ENCODE peak calls at places on chromosome 21, in seven cellular contexts. R, L, U, J, B, F and C are unnamed samples.

GRCh38 chr21:15517394-15517793 is 212.4 kb upstream of the USP25 start:
- DNase-seq in B (no peak), U (no peak), L (no peak), F (no peak), J (no peak), R (no peak), C (no peak)

GRCh38 chr21:31142600-31142999 is 104.3 kb upstream of the KRTAP19-8 start:
- DNase-seq in B (no peak), U (no peak), J (no peak), F (no peak), L (no peak), R (no peak), C (no peak)

GRCh38 chr21:45169001-45169400 is 94.6 kb downstream of the ADARB1 start:
- DNase-seq in B (no peak), J (no peak), F (no peak), R (no peak), U (no peak), L (no peak), C (no peak)

GRCh38 chr21:45329261-45330074 is 41.8 kb upstream of the POFUT2 start:
- DNase-seq in U (no peak), L (no peak), F (no peak), J (no peak), B (peak; percentile 71), R (peak; percentile 40), C (no peak)

GRCh38 chr21:17602874-17603273 is 9.8 kb downstream of the BTG3 start:
- DNase-seq in U (no peak), R (no peak), L (no peak), B (no peak), F (peak; percentile 74), J (no peak), C (no peak)

GRCh38 chr21:45080639-45081414 is 6.4 kb downstream of the ADARB1 start:
- DNase-seq in J (no peak), R (no peak), U (no peak), F (peak; percentile 66), B (peak; percentile 76), L (no peak), C (no peak)

GRCh38 chr21:23162213-23162946 is 2164.2 kb downstream of the NCAM2 start:
- DNase-seq in J (no peak), B (no peak), R (no peak), L (no peak), F (no peak), U (no peak), C (no peak)

GRCh38 chr21:25733859-25734653 is 648 bp downstream of the ATP5PF start:
- DNase-seq in J (no peak), R (no peak), L (peak; percentile 32), F (peak; percentile 35), U (no peak), B (no peak), C (no peak)

GRCh38 chr21:31887596-31887920 is 14.7 kb downstream of the HUNK start:
- DNase-seq in B (no peak), U (no peak), J (no peak), L (no peak), R (no peak), F (no peak), C (peak; percentile 74)

GRCh38 chr21:25107708-25108107 is 499.6 kb downstream of the MRPL39 start:
- DNase-seq in U (no peak), F (peak; percentile 94), B (peak; percentile 3), L (no peak), R (no peak), J (no peak), C (no peak)

GRCh38 chr21:24223625-24224024 is 1383.7 kb downstream of the MRPL39 start:
- DNase-seq in J (no peak), L (no peak), U (no peak), B (no peak), R (no peak), F (peak; percentile 37), C (no peak)

GRCh38 chr21:44930543-44930981 is 9.3 kb upstream of the SLX9 start:
- DNase-seq in J (no peak), B (peak; percentile 73), R (no peak), U (no peak), F (no peak), L (no peak), C (no peak)

GRCh38 chr21:32083175-32083574 is 195.7 kb downstream of the MIS18A start:
- DNase-seq in F (peak; percentile 3), L (no peak), R (no peak), U (no peak), B (no peak), J (no peak), C (no peak)

GRCh38 chr21:42892931-42893660 is at the start of gene NDUFV3:
- DNase-seq in F (peak; percentile 96), B (peak; percentile 98), R (peak; percentile 77), L (peak; percentile 99), U (peak; percentile 98), J (peak; percentile 100), C (peak; percentile 100)
- TF ChIP-seq POLR2A in F (peak; percentile 87), B (peak; percentile 97), R (peak; percentile 81), L (peak; percentile 96), U (peak; percentile 87), J (peak; percentile 98), C (peak; percentile 88)

GRCh38 chr21:38912789-38913119 is 107.0 kb downstream of the ETS2 start:
- DNase-seq in U (no peak), B (no peak), F (no peak), J (no peak), R (no peak), L (no peak), C (no peak)
- TF ChIP-seq POLR2A in U (no peak), B (no peak), F (no peak), J (peak; percentile 33), R (no peak), L (no peak), C (no peak)

GRCh38 chr21:38498057-38498833 is at the start of gene ERG:
- DNase-seq in B (no peak), L (no peak), J (no peak), R (no peak), F (no peak), U (no peak), C (no peak)
- TF ChIP-seq POLR2A in B (no peak), L (peak; percentile 48), J (no peak), R (no peak), F (no peak), U (no peak), C (no peak)

DNA sequence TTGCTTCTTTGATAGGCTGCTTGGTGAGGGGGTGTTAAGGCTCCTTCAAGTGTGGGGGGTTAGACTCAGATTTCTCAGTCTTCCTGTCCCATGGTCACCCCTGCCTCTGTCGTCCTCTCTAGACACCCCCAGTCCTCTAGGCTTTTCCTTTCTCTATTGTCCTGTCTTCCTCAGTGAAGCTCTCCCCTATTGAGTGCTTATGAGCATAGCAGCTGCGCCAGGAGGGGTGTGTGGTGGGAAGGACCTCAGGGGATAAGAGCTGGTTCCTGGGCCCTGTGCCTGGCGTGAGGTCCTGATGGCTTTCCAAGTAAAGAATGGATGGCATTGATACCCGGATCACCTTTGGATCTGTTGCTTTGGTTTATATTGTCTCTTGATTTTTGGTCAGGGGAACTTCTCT is 69.1 kb downstream of the DIP2A start:
- DNase-seq in B (no peak), U (no peak), R (no peak), L (no peak), F (no peak), J (no peak), C (no peak)
- TF ChIP-seq POLR2A in B (no peak), U (no peak), R (no peak), L (no peak), F (no peak), J (no peak), C (no peak)

DNA sequence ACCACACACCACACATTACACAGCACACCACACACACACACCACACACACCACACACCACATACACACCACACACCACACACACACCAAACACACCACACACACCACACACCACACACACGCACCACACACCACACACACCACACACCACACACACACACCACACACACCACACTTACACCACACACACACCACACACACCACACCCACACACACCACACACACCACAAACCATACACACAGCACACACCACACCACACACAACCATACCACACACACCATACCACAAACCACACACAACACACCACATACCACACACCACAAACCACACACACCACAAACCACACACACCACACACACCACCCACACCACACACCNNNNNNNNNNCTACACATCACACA is 40.9 kb upstream of the SIK1 start:
- DNase-seq in L (no peak), U (no peak), R (no peak), B (no peak), J (no peak), F (no peak), C (no peak)
- TF ChIP-seq POLR2A in L (no peak), U (no peak), R (no peak), B (no peak), J (no peak), F (no peak), C (no peak)

GRCh38 chr21:34592573-34592972 is 22.3 kb downstream of the RCAN1 start:
- DNase-seq in J (no peak), F (no peak), U (no peak), R (no peak), L (no peak), B (no peak), C (no peak)
- TF ChIP-seq POLR2A in J (no peak), F (no peak), U (no peak), R (no peak), L (no peak), B (no peak), C (no peak)

DNA sequence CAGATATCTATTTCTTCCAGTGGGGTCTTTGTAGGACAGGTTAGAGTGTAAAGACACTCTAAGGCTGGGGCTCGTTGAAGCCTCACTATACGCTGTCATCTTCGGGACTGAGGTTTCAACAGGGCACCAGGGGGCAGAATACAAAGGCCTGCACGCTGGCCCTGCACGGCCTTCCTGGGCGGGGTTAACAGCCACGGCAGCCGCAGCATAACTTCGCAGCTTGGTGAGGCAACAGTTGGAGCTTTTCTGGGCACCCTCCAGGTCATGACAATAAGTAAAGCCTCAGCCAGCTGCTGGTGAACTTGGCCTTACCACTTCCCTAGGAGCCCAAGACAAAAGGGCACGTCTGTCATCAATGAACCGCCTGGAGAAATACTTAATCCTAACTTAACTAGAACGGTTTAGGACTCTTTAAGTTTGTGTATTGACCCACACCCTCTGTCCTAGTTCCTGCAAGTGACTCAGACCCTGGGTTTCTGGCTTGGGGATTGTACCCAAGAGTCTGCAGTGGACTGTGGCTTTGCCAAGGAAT is 2.3 kb upstream of the RUNX1 start:
- DNase-seq in U (peak; percentile 27), F (peak; percentile 80), J (peak; percentile 20), R (peak; percentile 43), L (peak; percentile 88), B (peak; percentile 66), C (peak; percentile 92)
- TF ChIP-seq POLR2A in U (no peak), F (no peak), J (no peak), R (no peak), L (peak; percentile 10), B (peak; percentile 49), C (no peak)